ENCODE peak calls at places on chromosomes 2 and 18, in seven cellular contexts. E is heart left ventricle, V is IMR-90, I is endothelial cell of umbilical vein, F is right lobe of liver, H is uterus, L is spleen. Z is an unnamed sample.

GRCh38 chr2:123953848-123954247 is 71.2 kb upstream of the CNTNAP5 start:
- DNase-seq in E (no peak), V (peak; percentile 11), I (no peak), F (no peak), H (no peak), L (no peak), Z (no peak)

GRCh38 chr18:3596324-3597158 is 146.6 kb downstream of the TGIF1 start:
- DNase-seq in E (peak; percentile 62), V (peak; percentile 58), I (peak; percentile 76), F (peak; percentile 65), H (peak; percentile 38), L (peak; percentile 90), Z (peak; percentile 86)

GRCh38 chr18:46481048-46481846 is 175.8 kb downstream of the LOXHD1 start:
- DNase-seq in E (peak; percentile 45), V (peak; percentile 52), I (peak; percentile 37), F (no peak), H (no peak), L (no peak), Z (peak; percentile 79)

GRCh38 chr2:226995625-226996041 is 159.8 kb downstream of the RHBDD1 start:
- DNase-seq in E (no peak), V (peak; percentile 77), I (no peak), F (peak; percentile 82), H (no peak), L (no peak), Z (peak; percentile 23)

GRCh38 chr2:107745100-107745499 is 81.6 kb upstream of the RGPD4 start:
- DNase-seq in E (no peak), V (no peak), I (no peak), F (no peak), H (no peak), L (no peak), Z (no peak)

GRCh38 chr2:45627911-45628310 is 16.8 kb upstream of the SRBD1 start:
- DNase-seq in E (no peak), V (peak; percentile 67), I (no peak), F (no peak), H (no peak), L (no peak), Z (no peak)

GRCh38 chr2:106975641-106976040 is 89.7 kb upstream of the ST6GAL2 start:
- DNase-seq in E (no peak), V (no peak), I (no peak), F (no peak), H (no peak), L (no peak), Z (no peak)

GRCh38 chr2:182066439-182067061 is 80.9 kb downstream of the PPP1R1C start:
- DNase-seq in E (no peak), V (peak; percentile 99), I (peak; percentile 91), F (no peak), H (no peak), L (no peak), Z (no peak)

GRCh38 chr2:232543928-232544631 is 4.6 kb downstream of the CHRNG start:
- DNase-seq in E (no peak), V (no peak), I (no peak), F (no peak), H (peak; percentile 8), L (peak; percentile 76), Z (no peak)

GRCh38 chr2:15543541-15543940 is 17.6 kb downstream of the NBAS start:
- DNase-seq in E (no peak), V (no peak), I (no peak), F (no peak), H (no peak), L (no peak), Z (no peak)

GRCh38 chr2:5666798-5667197 is 25.4 kb upstream of the SOX11 start:
- DNase-seq in E (no peak), V (peak; percentile 7), I (no peak), F (no peak), H (no peak), L (no peak), Z (no peak)

GRCh38 chr2:19176977-19177376 is 181.4 kb downstream of the OSR1 start:
- DNase-seq in E (no peak), V (peak; percentile 89), I (no peak), F (no peak), H (no peak), L (no peak), Z (no peak)

GRCh38 chr2:217733461-217733860 is 269.3 kb downstream of the TNS1 start:
- DNase-seq in E (no peak), V (peak; percentile 13), I (no peak), F (no peak), H (no peak), L (no peak), Z (no peak)

GRCh38 chr2:18244840-18245239 is 315.6 kb downstream of the RDH14 start:
- DNase-seq in E (no peak), V (no peak), I (no peak), F (no peak), H (no peak), L (no peak), Z (no peak)

GRCh38 chr2:28608061-28608828 is 112.4 kb downstream of the PLB1 start:
- DNase-seq in E (peak; percentile 62), V (no peak), I (no peak), F (no peak), H (no peak), L (peak; percentile 52), Z (no peak)
- TF ChIP-seq POLR2A in E (no peak), V (no peak), I (no peak), F (no peak), H (no peak), L (no peak), Z (no peak)

GRCh38 chr2:61180686-61181085 is 18.7 kb downstream of the C2orf74 start:
- DNase-seq in E (no peak), V (no peak), I (no peak), F (no peak), H (no peak), L (no peak), Z (no peak)

GRCh38 chr2:61182059-61182383 is 20.0 kb downstream of the C2orf74 start:
- DNase-seq in E (no peak), V (no peak), I (no peak), F (no peak), H (no peak), L (no peak), Z (no peak)

GRCh38 chr2:61179701-61180639 is 18.0 kb downstream of the C2orf74 start:
- DNase-seq in E (peak; percentile 76), V (peak; percentile 77), I (peak; percentile 51), F (no peak), H (peak; percentile 67), L (no peak), Z (peak; percentile 88)

GRCh38 chr2:61183815-61184214 is 21.8 kb downstream of the C2orf74 start:
- DNase-seq in E (no peak), V (no peak), I (no peak), F (no peak), H (no peak), L (no peak), Z (no peak)

DNA sequence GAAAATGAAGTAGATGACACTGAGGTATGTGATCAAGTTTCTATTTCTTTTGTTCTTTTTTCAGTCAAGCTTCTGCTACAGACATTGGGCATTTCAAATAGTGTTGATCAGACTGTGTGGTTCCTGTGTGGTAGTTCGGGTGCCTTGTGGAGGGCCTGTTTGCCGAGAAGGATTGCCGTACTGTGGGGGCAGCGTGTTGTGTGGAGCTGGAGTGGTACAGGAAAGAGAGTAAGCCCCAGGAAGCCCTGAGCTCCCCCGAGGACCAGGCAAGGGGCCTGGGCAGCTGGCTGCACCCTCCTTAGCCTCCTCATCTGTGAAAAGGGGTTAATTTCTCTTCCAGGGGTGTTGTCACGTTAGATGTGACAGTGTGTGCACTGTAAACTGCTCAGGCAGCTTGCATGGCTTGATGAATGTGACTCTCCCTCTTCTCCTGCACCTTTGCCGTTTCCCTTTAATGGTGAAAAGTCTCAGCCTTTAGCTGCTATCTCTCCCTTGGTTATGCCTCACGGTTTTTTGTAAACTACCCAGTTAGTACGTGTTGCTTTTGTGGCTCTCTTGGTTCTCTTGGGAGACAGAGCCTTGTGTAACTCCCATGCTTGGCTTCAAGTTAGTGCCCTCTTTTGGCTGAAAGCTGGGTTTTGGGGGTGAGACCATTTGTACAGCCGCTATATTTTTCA is 19.5 kb downstream of the C2orf74 start:
- DNase-seq in E (no peak), V (no peak), I (no peak), F (no peak), H (no peak), L (no peak), Z (no peak)
- H3K36me3 ChIP-seq in E (peaks cover 29% of the 10 kb centered on the region), V (peaks cover 50% of the 10 kb centered on the region), I (peaks cover 20% of the 10 kb centered on the region), F (peaks cover 16% of the 10 kb centered on the region), H (no peaks in the 10 kb centered on the region), L (no peaks in the 10 kb centered on the region), Z (no peaks in the 10 kb centered on the region)

DNA sequence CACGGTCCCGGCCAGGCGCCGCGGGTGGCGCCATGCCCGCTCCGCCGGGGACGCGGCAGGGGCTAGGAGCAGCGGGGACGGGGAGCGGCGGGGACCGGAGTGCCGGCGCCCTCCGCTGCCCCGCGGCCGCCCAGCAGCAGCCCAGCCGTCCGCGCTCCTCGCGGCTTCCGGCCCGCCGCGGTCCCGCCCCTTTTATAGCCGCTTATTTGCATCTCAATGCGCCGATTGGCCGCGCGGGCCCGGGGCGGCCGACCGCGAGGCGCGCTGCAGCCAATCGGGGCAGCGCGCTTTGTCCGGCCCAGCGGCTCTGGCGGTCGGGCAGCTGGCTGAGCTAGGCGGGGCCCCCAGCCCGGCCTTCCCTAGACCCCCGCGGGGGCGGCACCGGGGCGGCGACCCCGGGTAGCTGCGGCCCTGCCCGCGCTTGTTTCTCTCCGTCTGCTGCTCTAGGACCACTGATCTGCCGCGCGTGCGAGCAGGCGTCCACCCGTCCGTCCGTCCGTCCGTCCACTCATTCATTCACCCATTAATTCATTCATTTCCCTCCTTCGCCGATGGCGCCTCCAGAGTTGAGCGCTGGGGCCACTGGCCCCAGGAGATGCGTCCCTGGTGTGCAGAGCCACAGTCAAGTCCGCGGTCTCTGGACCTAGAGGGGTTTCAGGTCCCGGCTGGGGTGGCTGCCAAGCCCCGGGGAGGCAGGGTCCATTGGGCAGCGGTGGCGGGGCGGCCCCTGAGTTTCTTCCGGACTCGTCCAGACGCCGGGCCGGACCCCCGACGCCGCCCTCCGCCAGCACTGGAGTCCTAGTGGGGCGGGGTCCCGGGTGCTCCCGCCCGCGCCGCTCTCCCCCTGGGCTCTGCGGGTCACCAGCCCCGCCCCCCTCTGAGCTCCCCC is at the start of gene HES6:
- DNase-seq in E (peak; percentile 90), V (peak; percentile 82), I (peak; percentile 84), F (peak; percentile 91), H (peak; percentile 86), L (peak; percentile 95), Z (peak; percentile 91)
- TF ChIP-seq POLR2A in E (peak; percentile 95), V (peak; percentile 95), I (peak; percentile 57), F (peak; percentile 98), H (peak; percentile 87), L (peak; percentile 74), Z (no peak)

DNA sequence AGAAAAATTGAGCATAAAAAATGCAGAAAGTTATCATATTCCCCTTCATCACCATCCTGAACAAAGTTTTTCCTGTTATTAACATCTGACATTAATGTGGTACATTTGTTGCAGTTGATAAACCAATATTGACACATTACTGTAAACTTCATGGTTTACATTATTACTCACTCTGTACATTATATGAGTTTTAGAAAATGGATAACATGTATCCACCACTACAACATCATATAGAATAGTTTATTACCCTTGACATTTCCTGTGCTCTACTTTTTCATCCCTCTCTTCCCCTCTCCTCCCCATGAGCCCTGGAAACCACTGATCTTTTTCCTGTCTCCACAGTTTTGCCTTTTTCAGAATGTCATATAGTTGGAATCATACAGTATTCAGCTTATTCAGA is 618.6 kb upstream of the TMEFF2 start:
- DNase-seq in E (no peak), V (no peak), I (no peak), F (no peak), H (no peak), L (no peak), Z (no peak)
- H3K36me3 ChIP-seq in E (no peaks in the 10 kb centered on the region), V (no peaks in the 10 kb centered on the region), I (no peaks in the 10 kb centered on the region), F (no peaks in the 10 kb centered on the region), H (no peaks in the 10 kb centered on the region), L (no peaks in the 10 kb centered on the region), Z (no peaks in the 10 kb centered on the region)

Z was measured in testis.